ENCODE peak calls at places on chromosome 20, in nine cellular contexts. One of them, this sample, is unnamed. For H3K4me1, the result is how much of the 10 kb centered on the place peaks cover.

GRCh38 chr20:12640255-12640654 is 368.5 kb upstream of the SPTLC3 start:
- DNase-seq in aorta: no peak
- DNase-seq in adrenal gland: no peak
- DNase-seq in esophagus squamous epithelium: no peak
- DNase-seq in effector memory CD4-positive, alpha-beta T cell: no peak
- DNase-seq in HCT116: no peak
- DNase-seq in IMR-90: no peak
- DNase-seq in ovary: no peak
- DNase-seq in lower lobe of right lung: no peak
- DNase-seq in this sample: no peak

GRCh38 chr20:6058684-6059295 is 4.9 kb upstream of the LRRN4 start:
- DNase-seq in IMR-90: no peak
- DNase-seq in effector memory CD4-positive, alpha-beta T cell: no peak
- DNase-seq in HCT116: no peak
- DNase-seq in aorta: no peak
- DNase-seq in ovary: no peak
- DNase-seq in lower lobe of right lung: peak
- DNase-seq in esophagus squamous epithelium: no peak
- DNase-seq in adrenal gland: no peak
- DNase-seq in this sample: no peak

GRCh38 chr20:16063876-16064275 is 509.4 kb downstream of the KIF16B start:
- DNase-seq in HCT116: no peak
- DNase-seq in aorta: no peak
- DNase-seq in effector memory CD4-positive, alpha-beta T cell: no peak
- DNase-seq in lower lobe of right lung: no peak
- DNase-seq in esophagus squamous epithelium: no peak
- DNase-seq in IMR-90: no peak
- DNase-seq in adrenal gland: no peak
- DNase-seq in ovary: no peak
- DNase-seq in this sample: peak

GRCh38 chr20:5863040-5863811 is 87.1 kb downstream of the TRMT6 start:
- DNase-seq in aorta: no peak
- DNase-seq in HCT116: no peak
- DNase-seq in lower lobe of right lung: no peak
- DNase-seq in esophagus squamous epithelium: no peak
- DNase-seq in ovary: peak
- DNase-seq in IMR-90: peak
- DNase-seq in adrenal gland: peak
- DNase-seq in effector memory CD4-positive, alpha-beta T cell: no peak
- DNase-seq in this sample: peak

GRCh38 chr20:36491901-36492617 is 49.3 kb upstream of the MYL9 start:
- DNase-seq in aorta: no peak
- DNase-seq in adrenal gland: no peak
- DNase-seq in HCT116: no peak
- DNase-seq in IMR-90: no peak
- DNase-seq in esophagus squamous epithelium: no peak
- DNase-seq in ovary: no peak
- DNase-seq in effector memory CD4-positive, alpha-beta T cell: peak
- DNase-seq in lower lobe of right lung: peak
- DNase-seq in this sample: peak

GRCh38 chr20:59120491-59120890 is 43.1 kb upstream of the ZNF831 start:
- DNase-seq in HCT116: no peak
- DNase-seq in lower lobe of right lung: no peak
- DNase-seq in aorta: no peak
- DNase-seq in IMR-90: no peak
- DNase-seq in esophagus squamous epithelium: no peak
- DNase-seq in effector memory CD4-positive, alpha-beta T cell: peak
- DNase-seq in ovary: no peak
- DNase-seq in adrenal gland: no peak
- DNase-seq in this sample: no peak

GRCh38 chr20:21391495-21392298 is 5.6 kb downstream of the NKX2-4 start:
- DNase-seq in HCT116: no peak
- DNase-seq in aorta: peak
- DNase-seq in lower lobe of right lung: no peak
- DNase-seq in IMR-90: no peak
- DNase-seq in effector memory CD4-positive, alpha-beta T cell: no peak
- DNase-seq in adrenal gland: no peak
- DNase-seq in ovary: no peak
- DNase-seq in esophagus squamous epithelium: no peak
- DNase-seq in this sample: no peak

GRCh38 chr20:38343107-38343797 is 3.0 kb upstream of the LBP start:
- DNase-seq in aorta: peak
- DNase-seq in IMR-90: peak
- DNase-seq in effector memory CD4-positive, alpha-beta T cell: no peak
- DNase-seq in HCT116: no peak
- DNase-seq in esophagus squamous epithelium: no peak
- DNase-seq in ovary: peak
- DNase-seq in adrenal gland: peak
- DNase-seq in lower lobe of right lung: no peak
- DNase-seq in this sample: no peak

GRCh38 chr20:46123482-46124245 is 5.5 kb downstream of the CD40 start:
- DNase-seq in adrenal gland: no peak
- DNase-seq in ovary: no peak
- DNase-seq in aorta: peak
- DNase-seq in IMR-90: no peak
- DNase-seq in effector memory CD4-positive, alpha-beta T cell: no peak
- DNase-seq in lower lobe of right lung: no peak
- DNase-seq in esophagus squamous epithelium: no peak
- DNase-seq in HCT116: no peak
- DNase-seq in this sample: no peak

GRCh38 chr20:35111141-35111888 is 18.7 kb upstream of the TRPC4AP start:
- DNase-seq in HCT116: no peak
- DNase-seq in esophagus squamous epithelium: no peak
- DNase-seq in adrenal gland: no peak
- DNase-seq in IMR-90: peak
- DNase-seq in ovary: no peak
- DNase-seq in lower lobe of right lung: no peak
- DNase-seq in aorta: no peak
- DNase-seq in effector memory CD4-positive, alpha-beta T cell: no peak
- DNase-seq in this sample: peak

GRCh38 chr20:60420676-60421229 is 462.5 kb downstream of the CDH26 start:
- DNase-seq in adrenal gland: no peak
- DNase-seq in esophagus squamous epithelium: no peak
- DNase-seq in aorta: no peak
- DNase-seq in IMR-90: no peak
- DNase-seq in lower lobe of right lung: no peak
- DNase-seq in ovary: no peak
- DNase-seq in HCT116: no peak
- DNase-seq in effector memory CD4-positive, alpha-beta T cell: no peak
- DNase-seq in this sample: no peak

GRCh38 chr20:8667306-8667705 is 401.6 kb upstream of the PLCB4 start:
- DNase-seq in esophagus squamous epithelium: no peak
- DNase-seq in aorta: no peak
- DNase-seq in IMR-90: no peak
- DNase-seq in adrenal gland: no peak
- DNase-seq in effector memory CD4-positive, alpha-beta T cell: no peak
- DNase-seq in lower lobe of right lung: no peak
- DNase-seq in HCT116: no peak
- DNase-seq in ovary: no peak
- DNase-seq in this sample: no peak

GRCh38 chr20:50691585-50692552 is 527 bp upstream of the RIPOR3 start:
- DNase-seq in adrenal gland: peak
- DNase-seq in lower lobe of right lung: no peak
- DNase-seq in effector memory CD4-positive, alpha-beta T cell: no peak
- DNase-seq in IMR-90: peak
- DNase-seq in HCT116: no peak
- DNase-seq in esophagus squamous epithelium: no peak
- DNase-seq in ovary: no peak
- DNase-seq in aorta: no peak
- DNase-seq in this sample: peak

GRCh38 chr20:4375881-4376280 is 345.8 kb upstream of the PRND start:
- DNase-seq in effector memory CD4-positive, alpha-beta T cell: no peak
- DNase-seq in IMR-90: peak
- DNase-seq in esophagus squamous epithelium: no peak
- DNase-seq in ovary: no peak
- DNase-seq in lower lobe of right lung: no peak
- DNase-seq in adrenal gland: no peak
- DNase-seq in aorta: no peak
- DNase-seq in HCT116: no peak
- DNase-seq in this sample: peak

GRCh38 chr20:47187450-47188195 is 168.9 kb downstream of the ZMYND8 start:
- DNase-seq in HCT116: no peak
- DNase-seq in esophagus squamous epithelium: no peak
- DNase-seq in IMR-90: no peak
- DNase-seq in effector memory CD4-positive, alpha-beta T cell: no peak
- DNase-seq in aorta: peak
- DNase-seq in lower lobe of right lung: no peak
- DNase-seq in adrenal gland: no peak
- DNase-seq in ovary: no peak
- DNase-seq in this sample: no peak

GRCh38 chr20:9531581-9531980 is 17.2 kb downstream of the LAMP5 start:
- DNase-seq in effector memory CD4-positive, alpha-beta T cell: no peak
- DNase-seq in adrenal gland: no peak
- DNase-seq in ovary: no peak
- DNase-seq in esophagus squamous epithelium: no peak
- DNase-seq in IMR-90: no peak
- DNase-seq in aorta: no peak
- DNase-seq in lower lobe of right lung: no peak
- DNase-seq in HCT116: no peak
- DNase-seq in this sample: no peak

GRCh38 chr20:54108394-54108643 is 37.9 kb upstream of the BCAS1 start:
- DNase-seq in aorta: no peak
- DNase-seq in adrenal gland: no peak
- DNase-seq in effector memory CD4-positive, alpha-beta T cell: no peak
- DNase-seq in esophagus squamous epithelium: no peak
- DNase-seq in ovary: no peak
- DNase-seq in lower lobe of right lung: no peak
- DNase-seq in HCT116: no peak
- DNase-seq in IMR-90: no peak
- DNase-seq in this sample: no peak
- H3K4me1 ChIP-seq in aorta: under half
- H3K4me1 ChIP-seq in adrenal gland: under half
- H3K4me1 ChIP-seq in effector memory CD4-positive, alpha-beta T cell: under half
- H3K4me1 ChIP-seq in esophagus squamous epithelium: half or more
- H3K4me1 ChIP-seq in ovary: under half
- H3K4me1 ChIP-seq in lower lobe of right lung: under half
- H3K4me1 ChIP-seq in HCT116: under half
- H3K4me1 ChIP-seq in IMR-90: under half
- H3K4me1 ChIP-seq in this sample: under half

DNA sequence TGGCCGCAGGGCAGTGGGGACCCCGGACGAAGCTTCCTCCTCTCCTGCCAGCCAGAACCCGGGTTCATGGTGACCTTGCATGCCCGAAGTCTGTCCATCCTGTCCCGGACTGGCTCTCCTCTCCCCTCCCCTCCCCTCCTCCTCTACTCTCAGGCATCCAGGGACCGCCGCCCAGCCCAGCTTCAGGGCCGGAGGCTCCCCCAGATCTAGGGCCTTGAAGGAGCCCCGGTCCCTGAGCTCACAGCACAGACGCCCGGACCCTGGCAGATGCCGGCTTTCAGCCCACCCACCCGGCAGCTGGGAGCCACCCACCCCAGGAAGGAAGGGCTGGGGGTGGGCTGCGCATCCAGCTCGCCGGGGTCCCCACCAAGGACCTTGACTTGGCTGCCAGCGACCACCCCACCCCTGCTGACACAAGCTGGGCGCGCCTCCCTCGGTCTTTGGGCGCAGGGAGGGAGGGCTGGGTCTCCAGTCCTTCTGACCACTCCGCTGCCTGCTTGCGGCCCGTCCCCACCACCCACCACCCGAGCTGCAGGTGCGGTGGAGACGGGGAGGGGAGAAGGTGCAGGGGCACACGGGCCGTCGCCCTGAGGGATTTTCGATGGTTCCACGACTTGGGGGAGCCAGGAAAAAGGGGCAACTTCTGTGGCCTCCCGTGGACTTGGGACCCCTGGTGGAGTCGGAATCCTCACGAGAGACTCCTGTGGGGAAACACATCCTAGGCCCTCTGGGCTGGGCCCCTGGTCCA is 5.8 kb upstream of the ABHD16B start:
- DNase-seq in ovary: peak
- DNase-seq in esophagus squamous epithelium: no peak
- DNase-seq in aorta: no peak
- DNase-seq in adrenal gland: no peak
- DNase-seq in HCT116: no peak
- DNase-seq in lower lobe of right lung: no peak
- DNase-seq in effector memory CD4-positive, alpha-beta T cell: no peak
- DNase-seq in IMR-90: no peak
- DNase-seq in this sample: no peak
- H3K4me1 ChIP-seq in ovary: under half
- H3K4me1 ChIP-seq in esophagus squamous epithelium: half or more
- H3K4me1 ChIP-seq in aorta: under half
- H3K4me1 ChIP-seq in adrenal gland: half or more
- H3K4me1 ChIP-seq in HCT116: under half
- H3K4me1 ChIP-seq in lower lobe of right lung: half or more
- H3K4me1 ChIP-seq in effector memory CD4-positive, alpha-beta T cell: under half
- H3K4me1 ChIP-seq in IMR-90: under half
- H3K4me1 ChIP-seq in this sample: under half

DNA sequence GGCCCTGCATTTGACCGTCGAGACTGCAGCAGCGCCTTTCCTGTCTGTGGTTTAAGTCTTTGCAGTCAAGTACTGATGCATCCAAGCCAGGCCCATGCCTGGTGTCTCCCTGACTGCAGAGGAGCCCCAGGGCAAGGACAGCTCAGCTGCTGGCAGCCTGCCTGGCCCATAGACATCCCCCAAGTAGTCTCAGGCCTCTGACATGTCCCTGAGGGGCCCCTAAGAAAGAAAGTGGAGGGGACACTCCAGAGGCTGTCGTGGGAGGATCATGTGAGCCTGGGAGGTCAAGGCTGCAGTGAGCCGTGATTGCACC is 18.0 kb downstream of the HRH3 start:
- DNase-seq in adrenal gland: no peak
- DNase-seq in aorta: peak
- DNase-seq in IMR-90: peak
- DNase-seq in ovary: no peak
- DNase-seq in effector memory CD4-positive, alpha-beta T cell: no peak
- DNase-seq in lower lobe of right lung: peak
- DNase-seq in HCT116: no peak
- DNase-seq in esophagus squamous epithelium: no peak
- DNase-seq in this sample: peak
- H3K4me1 ChIP-seq in adrenal gland: under half
- H3K4me1 ChIP-seq in aorta: under half
- H3K4me1 ChIP-seq in IMR-90: under half
- H3K4me1 ChIP-seq in ovary: under half
- H3K4me1 ChIP-seq in effector memory CD4-positive, alpha-beta T cell: under half
- H3K4me1 ChIP-seq in lower lobe of right lung: under half
- H3K4me1 ChIP-seq in HCT116: under half
- H3K4me1 ChIP-seq in esophagus squamous epithelium: under half
- H3K4me1 ChIP-seq in this sample: under half

DNA sequence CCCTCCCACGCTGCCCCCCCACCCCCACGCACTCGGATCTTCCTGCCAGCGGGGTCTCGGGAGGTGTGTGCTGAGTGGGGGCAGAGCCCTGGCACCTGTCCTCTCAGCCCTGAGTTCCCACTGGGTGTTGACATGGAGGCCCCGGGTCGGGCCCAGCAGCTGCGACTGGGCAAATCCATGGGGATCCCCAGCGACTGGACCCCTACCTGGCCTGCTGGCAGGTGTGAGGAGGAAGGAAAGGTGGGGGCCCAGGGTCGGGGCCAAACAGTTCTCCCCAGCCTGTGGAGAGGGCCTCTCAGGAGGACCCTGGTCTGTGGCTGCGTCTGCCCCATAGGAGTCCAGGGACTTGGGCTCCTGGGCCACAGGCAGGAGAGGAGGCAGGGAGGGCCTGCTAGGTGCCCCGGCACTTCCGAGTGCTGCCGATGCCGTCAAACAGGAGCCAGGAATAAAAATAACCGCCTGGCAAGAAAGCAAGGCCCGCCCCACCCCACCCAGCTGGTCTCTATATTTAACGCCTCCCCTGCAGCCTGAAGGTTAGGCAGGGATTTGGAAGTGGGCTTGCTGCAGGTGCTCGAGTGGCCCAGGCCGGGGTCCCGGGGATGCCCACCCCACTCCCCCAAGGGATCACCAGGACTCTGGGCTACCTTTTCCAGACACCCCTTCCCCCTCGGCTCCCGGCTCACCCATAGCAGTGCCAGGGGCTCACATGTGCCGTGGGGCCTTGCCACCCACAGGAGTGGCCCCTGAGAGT is 1.4 kb upstream of the EEF1A2 start:
- DNase-seq in HCT116: no peak
- DNase-seq in esophagus squamous epithelium: no peak
- DNase-seq in aorta: peak
- DNase-seq in adrenal gland: peak
- DNase-seq in effector memory CD4-positive, alpha-beta T cell: no peak
- DNase-seq in IMR-90: no peak
- DNase-seq in ovary: no peak
- DNase-seq in lower lobe of right lung: no peak
- DNase-seq in this sample: no peak
- H3K4me1 ChIP-seq in HCT116: under half
- H3K4me1 ChIP-seq in esophagus squamous epithelium: under half
- H3K4me1 ChIP-seq in aorta: under half
- H3K4me1 ChIP-seq in adrenal gland: under half
- H3K4me1 ChIP-seq in effector memory CD4-positive, alpha-beta T cell: under half
- H3K4me1 ChIP-seq in IMR-90: under half
- H3K4me1 ChIP-seq in ovary: under half
- H3K4me1 ChIP-seq in lower lobe of right lung: under half
- H3K4me1 ChIP-seq in this sample: under half

This sample was measured in foreskin keratinocyte.